ENCODE peak calls at places on chromosomes 4 and X, in four cellular contexts. B is pancreas, F is cardiac muscle cell, G is aorta. K is an unnamed sample.
A peak's percentile ranks its signal among the peaks of the same experiment; 100 is the strongest.

GRCh38 chr4:16659120-16659519 is 239.3 kb downstream of the LDB2 start:
- DNase-seq in G (no peak), B (no peak), F (no peak), K (no peak)

GRCh38 chr4:6731301-6731641 is 15.3 kb downstream of the BLOC1S4 start:
- DNase-seq in F (no peak), B (no peak), G (no peak), K (no peak)

GRCh38 chr4:23822181-23822580 is 67.7 kb downstream of the PPARGC1A start:
- DNase-seq in B (no peak), G (no peak), F (no peak), K (no peak)

GRCh38 chr4:74543247-74543670 is 98.3 kb downstream of the AREG start:
- DNase-seq in B (no peak), F (no peak), G (no peak), K (no peak)

GRCh38 chr4:187118731-187119130 is 395.1 kb upstream of the FAT1 start:
- DNase-seq in B (no peak), G (no peak), F (no peak), K (no peak)

GRCh38 chr4:75940692-75941253 is at the start of gene NAAA:
- DNase-seq in B (peak; percentile 86), G (peak; percentile 90), F (peak; percentile 58), K (peak; percentile 60)

GRCh38 chr4:183758006-183758734 is 99.1 kb downstream of the TRAPPC11 start:
- DNase-seq in B (no peak), G (peak; percentile 83), F (peak; percentile 66), K (no peak)

GRCh38 chr4:89598602-89599001 is 238.4 kb downstream of the SNCA start:
- DNase-seq in F (peak; percentile 17), B (no peak), G (no peak), K (no peak)

GRCh38 chrX:103066606-103067005 is 2.6 kb upstream of the BEX1 start:
- DNase-seq in B (no peak), G (no peak), F (peak; percentile 64), K (no peak)

GRCh38 chr4:139316733-139317132 is 14.5 kb upstream of the NDUFC1 start:
- DNase-seq in G (no peak), B (no peak), F (no peak), K (no peak)

GRCh38 chrX:129777218-129777768 is 2.5 kb upstream of the SASH3 start:
- DNase-seq in F (no peak), G (no peak), B (no peak), K (no peak)

GRCh38 chrX:70454441-70455365 is 10.1 kb downstream of the DLG3 start:
- DNase-seq in F (peak; percentile 75), B (peak; percentile 92), G (peak; percentile 89), K (no peak)

GRCh38 chrX:65744965-65745364 is 77.5 kb downstream of the MSN start:
- DNase-seq in B (no peak), F (peak; percentile 81), G (no peak), K (no peak)

GRCh38 chrX:65740909-65741308 is 73.5 kb downstream of the MSN start:
- DNase-seq in B (no peak), G (no peak), F (no peak), K (no peak)

GRCh38 chrX:65745992-65746391 is 78.5 kb downstream of the MSN start:
- DNase-seq in B (no peak), G (no peak), F (peak; percentile 22), K (no peak)

GRCh38 chrX:65745427-65745826 is 78.0 kb downstream of the MSN start:
- DNase-seq in B (no peak), G (no peak), F (no peak), K (no peak)

DNA sequence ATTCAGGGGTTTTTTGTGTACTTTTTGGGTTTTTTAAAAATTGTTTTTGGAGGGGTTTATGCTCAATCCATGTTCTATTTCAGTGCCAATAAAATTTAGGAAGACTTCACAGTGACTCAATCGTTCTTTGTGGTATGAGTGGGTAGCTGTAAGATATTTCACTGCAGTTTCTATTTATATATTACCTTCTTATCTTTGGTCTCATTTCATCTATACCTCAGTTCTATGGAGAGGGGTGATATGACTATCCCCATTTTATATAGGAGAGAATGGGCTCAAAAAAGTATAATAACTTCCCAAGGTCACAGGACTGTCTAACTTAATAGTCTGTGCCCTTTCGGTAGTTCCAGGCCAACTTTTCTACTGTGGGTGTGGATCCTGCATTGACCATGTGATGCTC is 74.4 kb downstream of the MSN start:
- DNase-seq in F (no peak), G (no peak), B (no peak), K (no peak)
- H3K27ac ChIP-seq in F (no peak overlapping the region), G (no peak overlapping the region), B (no peak overlapping the region), K (no peak overlapping the region)

DNA sequence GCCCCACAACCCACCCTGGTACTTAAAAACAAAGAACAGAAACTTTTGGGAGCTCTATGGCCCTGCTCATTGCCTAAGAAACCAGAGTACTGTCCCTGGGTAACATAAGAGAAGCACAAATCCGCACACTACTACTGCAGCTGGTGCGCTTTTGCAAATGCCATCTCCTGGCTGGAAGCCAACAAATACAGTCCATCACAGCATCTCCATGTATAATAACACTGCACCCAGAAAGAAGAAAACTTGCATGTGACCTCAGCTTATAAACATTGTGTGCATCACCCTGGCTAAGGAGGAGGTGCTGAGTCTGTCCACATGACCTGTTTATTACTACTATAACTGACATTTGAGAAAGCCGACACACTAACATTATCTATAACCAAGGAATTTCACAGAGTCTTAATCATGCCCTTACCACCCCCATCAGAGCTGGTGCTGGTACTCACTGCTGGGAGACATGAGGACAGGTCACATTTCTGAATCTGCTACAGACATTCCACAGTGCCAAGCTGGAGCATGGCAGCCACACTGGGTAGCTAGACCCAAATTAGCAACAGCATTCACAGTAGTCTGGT is 516.8 kb downstream of the CFAP47 start:
- DNase-seq in G (no peak), F (no peak), B (no peak), K (no peak)
- H3K27ac ChIP-seq in G (no peak overlapping the region), F (no peak overlapping the region), B (no peak overlapping the region), K (no peak overlapping the region)

DNA sequence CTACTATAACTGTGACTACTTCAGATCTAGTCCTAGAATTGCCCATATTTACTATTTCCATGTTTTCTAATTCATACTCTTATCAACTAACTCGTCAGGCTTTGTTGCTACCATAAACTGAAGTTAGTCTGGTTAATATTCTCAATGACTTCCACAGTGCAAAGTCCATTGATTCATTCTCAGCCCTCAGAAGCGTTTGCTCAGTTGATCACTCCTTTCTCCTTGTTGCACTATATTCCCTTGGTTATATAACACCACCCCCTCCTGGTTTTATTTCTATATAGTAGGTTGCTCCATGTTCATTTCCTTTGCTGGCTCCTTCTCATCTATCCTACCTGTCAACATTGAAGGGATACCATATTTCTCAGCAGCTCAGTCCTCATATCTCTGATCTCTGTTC is 27.2 kb upstream of the SLC6A14 start:
- DNase-seq in B (no peak), F (no peak), G (no peak), K (no peak)
- H3K27ac ChIP-seq in B (no peak overlapping the region), F (no peak overlapping the region), G (no peak overlapping the region), K (no peak overlapping the region)

DNA sequence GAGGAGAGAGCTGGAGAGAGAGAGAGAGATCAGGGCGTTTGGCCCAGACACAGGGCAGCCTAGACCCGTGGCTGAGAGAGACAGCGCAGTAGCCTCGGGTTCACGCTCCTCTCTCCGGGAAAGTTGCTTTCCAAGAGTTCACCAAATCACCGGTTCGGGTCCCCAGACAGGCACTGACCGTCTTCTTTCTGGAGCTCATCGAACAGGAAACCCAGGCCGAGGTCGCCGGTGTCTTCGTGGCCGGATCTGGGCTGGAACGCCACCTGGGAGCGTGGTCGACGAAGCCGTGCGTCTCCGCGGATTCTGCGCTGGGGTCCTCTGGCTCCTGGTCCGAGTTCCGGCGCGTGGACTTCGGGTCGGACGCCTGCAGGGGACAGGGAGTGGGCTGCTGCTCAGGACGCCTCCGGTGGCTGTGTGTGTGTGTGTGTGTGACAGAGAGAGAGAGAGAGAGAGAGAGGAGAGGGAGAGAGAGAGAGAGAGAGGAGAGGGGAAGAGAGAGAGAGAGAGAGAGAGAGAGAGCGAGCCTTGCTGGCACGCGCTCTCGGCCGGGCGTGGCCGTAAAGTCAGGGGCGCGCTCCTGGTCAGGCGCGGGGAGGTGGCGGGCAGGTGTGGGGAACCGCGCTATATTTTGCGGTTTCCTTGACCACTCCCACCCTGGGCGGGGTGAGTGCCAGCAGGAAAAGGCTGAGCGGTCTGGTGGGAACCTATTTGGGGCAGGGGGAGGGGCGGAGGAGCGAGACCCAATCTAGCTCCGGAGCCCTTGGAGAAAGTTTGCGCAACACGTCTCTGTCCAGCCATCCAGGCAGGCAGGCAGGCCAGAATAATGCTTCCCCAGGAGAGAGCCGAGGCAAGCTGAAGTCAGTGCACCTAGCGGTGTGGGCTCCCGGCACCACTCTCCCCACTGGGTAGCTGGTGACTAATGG is 62.1 kb downstream of the RHOXF2B start:
- DNase-seq in B (peak; percentile 69), G (no peak), F (peak; percentile 18), K (no peak)
- H3K27ac ChIP-seq in B (peak overlapping the region; percentile 19), G (no peak overlapping the region), F (no peak overlapping the region), K (no peak overlapping the region)

GRCh38 chr4:123449780-123450179 is 53.2 kb downstream of the SPRY1 start:
- DNase-seq in B (no peak), G (no peak), F (peak; percentile 39), K (no peak)
- H3K27ac ChIP-seq in B (no peak overlapping the region), G (no peak overlapping the region), F (no peak overlapping the region), K (no peak overlapping the region)

GRCh38 chr4:11228575-11228974 is 200.1 kb downstream of the HS3ST1 start:
- DNase-seq in B (no peak), F (peak; percentile 20), G (no peak), K (no peak)

GRCh38 chr4:11230888-11231287 is 197.8 kb downstream of the HS3ST1 start:
- DNase-seq in G (no peak), F (no peak), B (no peak), K (no peak)

DNA sequence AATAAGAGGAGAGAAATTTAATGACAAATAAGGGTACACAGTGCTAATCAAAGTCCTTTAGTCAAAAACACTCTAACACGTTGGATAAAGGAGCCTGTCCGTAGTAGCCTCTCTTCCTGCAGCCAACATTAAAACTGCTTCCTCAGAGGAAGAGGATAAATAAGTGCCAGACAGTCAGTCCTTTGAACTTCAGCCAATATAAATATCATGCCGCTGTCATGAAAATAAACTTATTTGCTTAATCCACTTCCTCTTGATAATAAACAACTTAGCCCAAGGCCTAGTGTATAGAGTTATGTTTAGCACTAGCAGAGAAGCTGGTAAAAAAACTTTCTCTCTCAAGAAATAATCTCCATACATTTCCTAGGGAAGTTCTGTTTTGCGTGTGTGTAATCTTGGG is 196.7 kb downstream of the HS3ST1 start:
- DNase-seq in F (peak; percentile 32), G (no peak), B (no peak), K (no peak)
- H3K27ac ChIP-seq in F (no peak overlapping the region), G (no peak overlapping the region), B (no peak overlapping the region), K (no peak overlapping the region)

GRCh38 chr4:158169931-158170690 is 2.7 kb downstream of the GASK1B start:
- DNase-seq in B (no peak), F (peak; percentile 60), G (no peak), K (no peak)
- H3K27ac ChIP-seq in B (peak overlapping the region; percentile 74), F (no peak overlapping the region), G (peak overlapping the region; percentile 94), K (peak overlapping the region; percentile 42)

GRCh38 chr4:87423313-87424031 is 1.1 kb downstream of the NUDT9 start:
- DNase-seq in F (no peak), B (peak; percentile 44), G (no peak), K (no peak)
- H3K27ac ChIP-seq in F (peak overlapping the region; percentile 97), B (peak overlapping the region; percentile 94), G (no peak overlapping the region), K (no peak overlapping the region)

GRCh38 chr4:57077550-57078311 is 32.5 kb downstream of the IGFBP7 start:
- DNase-seq in B (no peak), F (peak; percentile 83), G (no peak), K (no peak)

GRCh38 chr4:57076646-57077045 is 33.5 kb downstream of the IGFBP7 start:
- DNase-seq in B (no peak), G (no peak), F (no peak), K (no peak)

GRCh38 chr4:57081651-57082349 is 28.4 kb downstream of the IGFBP7 start:
- DNase-seq in G (no peak), F (no peak), B (no peak), K (no peak)

GRCh38 chr4:57080781-57081650 is 29.2 kb downstream of the IGFBP7 start:
- DNase-seq in G (peak; percentile 78), B (no peak), F (peak; percentile 95), K (no peak)

GRCh38 chr4:57078685-57079521 is 31.3 kb downstream of the IGFBP7 start:
- DNase-seq in G (peak; percentile 68), F (no peak), B (no peak), K (no peak)
- H3K27ac ChIP-seq in G (peak overlapping the region; percentile 90), F (peak overlapping the region; percentile 95), B (peak overlapping the region; percentile 74), K (no peak overlapping the region)